ENCODE peak calls at places on chromosomes 11 and 22, in five cellular contexts. M is epithelial cell of esophagus, E is A549, W is brain microvascular endothelial cell, P is astrocyte of the spinal cord. D is an unnamed sample.

GRCh38 chr11:34356576-34356917 is 1.3 kb downstream of the ABTB2 start:
- DNase-seq in M (peak), P (peak), W (peak), E (peak), D (no peak)

GRCh38 chr22:40911772-40912171 is 39.4 kb upstream of the RBX1 start:
- DNase-seq in M (no peak), P (no peak), W (peak), E (no peak), D (no peak)

GRCh38 chr22:41003041-41003440 is 51.9 kb downstream of the RBX1 start:
- DNase-seq in P (no peak), E (no peak), M (peak), W (no peak), D (no peak)

GRCh38 chr11:68601147-68601546 is 83.2 kb upstream of the GAL start:
- DNase-seq in E (no peak), M (no peak), W (no peak), P (no peak), D (no peak)

GRCh38 chr11:70230151-70230839 is 27.2 kb downstream of the FADD start:
- DNase-seq in P (no peak), M (no peak), W (no peak), E (no peak), D (no peak)

GRCh38 chr11:86041975-86042378 is 26.9 kb downstream of the PICALM start:
- DNase-seq in E (peak), W (peak), P (peak), M (peak), D (peak)

GRCh38 chr22:50691521-50691920 is 18.9 kb downstream of the SHANK3 start:
- DNase-seq in W (peak), M (peak), P (peak), E (peak), D (peak)

GRCh38 chr11:8389034-8389996 is 125.6 kb upstream of the LMO1 start:
- DNase-seq in W (no peak), E (no peak), M (no peak), P (peak), D (no peak)

D was measured in MCF 10A.